ENCODE peak calls at places on chromosomes 11 and 22, in seven cellular contexts. A is B cell; G is prostate gland; D is osteoblast; B is GM13976; T is stimulated activated CD8-positive, alpha-beta memory T cell treated with anti-CD3 and anti-CD28 coated beads, Interleukin-2, amount 100 ng/mL, for 48 hours; U is GM03348. P is an unnamed sample.
A peak's percentile ranks its signal among the peaks of the same experiment; 100 is the strongest.

GRCh38 chr22:50314455-50315288 is 7.2 kb upstream of the PLXNB2 start:
- DNase-seq in A (peak; percentile 85), D (peak; percentile 66), U (no peak), B (peak; percentile 91), G (no peak), T (peak; percentile 74), P (peak; percentile 89)

GRCh38 chr11:4025248-4025956 is 69.2 kb upstream of the RRM1 start:
- DNase-seq in T (no peak), B (no peak), U (peak; percentile 43), A (no peak), G (no peak), D (no peak), P (no peak)

GRCh38 chr11:134511255-134511654 is 99.2 kb upstream of the B3GAT1 start:
- DNase-seq in U (no peak), G (no peak), D (peak; percentile 76), B (no peak), A (no peak), T (no peak), P (no peak)

GRCh38 chr22:33969052-33969451 is 48.8 kb upstream of the LARGE1 start:
- DNase-seq in T (no peak), B (no peak), U (no peak), A (no peak), G (no peak), D (no peak), P (no peak)

GRCh38 chr11:117610045-117610444 is 187.0 kb downstream of the DSCAML1 start:
- DNase-seq in B (peak; percentile 44), T (peak; percentile 4), A (no peak), D (no peak), G (no peak), U (no peak), P (peak; percentile 49)

GRCh38 chr11:72080326-72081183 is at the start of the genes LRRC51 and NUMA1:
- DNase-seq in U (peak; percentile 96), D (peak; percentile 94), B (peak; percentile 93), T (peak; percentile 98), G (peak; percentile 100), A (peak; percentile 100), P (peak; percentile 91)

GRCh38 chr11:76654310-76654851 is 16.2 kb downstream of the LRRC32 start:
- DNase-seq in B (no peak), G (no peak), U (peak; percentile 51), A (no peak), D (peak; percentile 92), T (no peak), P (no peak)

GRCh38 chr11:8810331-8811301 is 100.4 kb upstream of the AKIP1 start:
- DNase-seq in B (peak; percentile 75), G (peak; percentile 83), A (no peak), D (peak; percentile 94), T (no peak), U (peak; percentile 91), P (peak; percentile 66)

GRCh38 chr11:89508544-89508943 is 17.4 kb upstream of the NOX4 start:
- DNase-seq in T (no peak), D (no peak), A (no peak), B (no peak), G (no peak), U (no peak), P (no peak)

GRCh38 chr11:132640952-132641351 is 891.3 kb downstream of the OPCML start:
- DNase-seq in U (no peak), G (no peak), T (no peak), A (no peak), B (no peak), D (no peak), P (no peak)

GRCh38 chr11:76782526-76783293 is 446 bp upstream of the TSKU start:
- DNase-seq in A (no peak), D (peak; percentile 99), U (peak; percentile 95), T (peak; percentile 64), G (peak; percentile 83), B (peak; percentile 74), P (peak; percentile 83)

GRCh38 chr11:62980133-62980760 is 4.5 kb downstream of the SLC22A6 start:
- DNase-seq in G (no peak), B (no peak), U (no peak), D (no peak), A (no peak), T (no peak), P (no peak)

GRCh38 chr22:29706493-29706892 is 13.3 kb upstream of the CABP7 start:
- DNase-seq in B (no peak), U (no peak), A (no peak), D (no peak), T (no peak), G (no peak), P (no peak)

GRCh38 chr11:17169876-17170275 is 37.9 kb downstream of the PIK3C2A start:
- DNase-seq in B (no peak), T (no peak), U (no peak), D (no peak), G (no peak), A (no peak), P (no peak)

GRCh38 chr22:27873476-27873875 is 45.6 kb downstream of the PITPNB start:
- DNase-seq in D (no peak), G (no peak), U (no peak), A (no peak), T (no peak), B (no peak), P (no peak)

GRCh38 chr22:17772249-17772962 is 1.9 kb downstream of the BID start:
- DNase-seq in B (no peak), T (no peak), G (no peak), U (no peak), D (peak; percentile 95), A (no peak), P (no peak)

GRCh38 chr11:58629857-58630256 is 7.4 kb downstream of the CNTF start:
- DNase-seq in D (peak; percentile 49), A (no peak), U (peak; percentile 79), G (no peak), T (no peak), B (peak; percentile 60), P (peak; percentile 37)

GRCh38 chr22:49365910-49366309 is 461.8 kb downstream of the BRD1 start:
- DNase-seq in A (no peak), B (no peak), G (no peak), T (no peak), U (no peak), D (peak; percentile 34), P (no peak)

GRCh38 chr22:43550024-43550620 is 138.3 kb downstream of the MPPED1 start:
- DNase-seq in B (no peak), A (no peak), G (no peak), U (no peak), T (no peak), D (no peak), P (no peak)

GRCh38 chr22:47175151-47175760 is 412.8 kb downstream of the TBC1D22A start:
- DNase-seq in T (no peak), U (no peak), A (peak; percentile 27), B (no peak), D (peak; percentile 66), G (no peak), P (no peak)